ENCODE peak calls at places on chromosome 4, in six cellular contexts. N is effector memory CD4-positive, alpha-beta T cell; C is colonic mucosa; D is BJ; E is GM23248; L is uterus. H is an unnamed sample.

GRCh38 chr4:82376109-82376508 is 2.3 kb upstream of the HNRNPD start:
- DNase-seq in N (no peak), C (no peak), D (no peak), E (no peak), L (no peak), H (no peak)

GRCh38 chr4:52376107-52376704 is 282.9 kb downstream of the USP46 start:
- DNase-seq in N (no peak), C (peak; percentile 24), D (peak; percentile 4), E (peak; percentile 73), L (peak; percentile 21), H (no peak)

GRCh38 chr4:23320881-23321612 is 568.8 kb downstream of the PPARGC1A start:
- DNase-seq in N (no peak), C (no peak), D (no peak), E (no peak), L (no peak), H (no peak)

GRCh38 chr4:120052840-120053239 is 13.8 kb downstream of the MAD2L1 start:
- DNase-seq in N (no peak), C (peak; percentile 26), D (peak; percentile 16), E (peak; percentile 98), L (no peak), H (no peak)

GRCh38 chr4:85489273-85489672 is 14.3 kb downstream of the ARHGAP24 start:
- DNase-seq in N (no peak), C (no peak), D (no peak), E (peak; percentile 66), L (no peak), H (no peak)

GRCh38 chr4:38128478-38129451 is 168.6 kb downstream of the PTTG2 start:
- DNase-seq in N (peak; percentile 24), C (peak; percentile 49), D (no peak), E (peak; percentile 93), L (no peak), H (peak; percentile 51)

GRCh38 chr4:6239486-6239885 is 30.2 kb upstream of the WFS1 start:
- DNase-seq in N (no peak), C (no peak), D (no peak), E (no peak), L (no peak), H (no peak)

GRCh38 chr4:90209922-90210321 is 82.7 kb downstream of the CCSER1 start:
- DNase-seq in N (no peak), C (no peak), D (no peak), E (no peak), L (no peak), H (no peak)

GRCh38 chr4:95068818-95069478 is 311.2 kb downstream of the BMPR1B start:
- DNase-seq in N (no peak), C (no peak), D (no peak), E (no peak), L (no peak), H (no peak)

GRCh38 chr4:98620087-98620784 is 38.2 kb downstream of the TSPAN5 start:
- DNase-seq in N (no peak), C (no peak), D (no peak), E (no peak), L (no peak), H (no peak)

GRCh38 chr4:71460368-71460767 is 121.5 kb downstream of the SLC4A4 start:
- DNase-seq in N (no peak), C (peak; percentile 31), D (no peak), E (no peak), L (no peak), H (no peak)

GRCh38 chr4:174460684-174461083 is 61.6 kb downstream of the HPGD start:
- DNase-seq in N (no peak), C (no peak), D (no peak), E (no peak), L (no peak), H (no peak)

GRCh38 chr4:3699261-3699660 is 66.9 kb upstream of the ADRA2C start:
- DNase-seq in N (no peak), C (no peak), D (no peak), E (no peak), L (no peak), H (no peak)

GRCh38 chr4:169205146-169205806 is 65.5 kb downstream of the SH3RF1 start:
- DNase-seq in N (no peak), C (no peak), D (no peak), E (peak; percentile 42), L (no peak), H (no peak)

GRCh38 chr4:94253036-94253435 is 45.4 kb downstream of the SMARCAD1 start:
- DNase-seq in N (no peak), C (no peak), D (no peak), E (no peak), L (no peak), H (no peak)

GRCh38 chr4:112652216-112652615 is 15.3 kb downstream of the LARP7 start:
- DNase-seq in N (no peak), C (no peak), D (no peak), E (no peak), L (no peak), H (no peak)

GRCh38 chr4:155174668-155175067 is 33.8 kb upstream of the NPY2R start:
- DNase-seq in N (no peak), C (no peak), D (no peak), E (no peak), L (no peak), H (no peak)

GRCh38 chr4:140047781-140048180 is 106.2 kb downstream of the MAML3 start:
- DNase-seq in N (no peak), C (no peak), D (no peak), E (no peak), L (no peak), H (no peak)
- H3K27me3 ChIP-seq in N (no peaks in the 10 kb centered on the region), C (no peaks in the 10 kb centered on the region), D (no peaks in the 10 kb centered on the region), E (no peaks in the 10 kb centered on the region), L (no peaks in the 10 kb centered on the region), H (no peaks in the 10 kb centered on the region)

GRCh38 chr4:181498148-181498547 is 745.1 kb upstream of the TENM3 start:
- DNase-seq in N (no peak), C (no peak), D (no peak), E (no peak), L (no peak), H (no peak)
- H3K27me3 ChIP-seq in N (no peaks in the 10 kb centered on the region), C (no peaks in the 10 kb centered on the region), D (no peaks in the 10 kb centered on the region), E (no peaks in the 10 kb centered on the region), L (no peaks in the 10 kb centered on the region), H (no peaks in the 10 kb centered on the region)

GRCh38 chr4:1534076-1534872 is 128.0 kb upstream of the NKX1-1 start:
- DNase-seq in N (no peak), C (no peak), D (no peak), E (no peak), L (no peak), H (no peak)
- H3K27me3 ChIP-seq in N (peaks cover 10% of the 10 kb centered on the region), C (peaks cover 6% of the 10 kb centered on the region), D (peaks cover 16% of the 10 kb centered on the region), E (peaks cover 39% of the 10 kb centered on the region), L (peaks cover 8% of the 10 kb centered on the region), H (no peaks in the 10 kb centered on the region)

DNA sequence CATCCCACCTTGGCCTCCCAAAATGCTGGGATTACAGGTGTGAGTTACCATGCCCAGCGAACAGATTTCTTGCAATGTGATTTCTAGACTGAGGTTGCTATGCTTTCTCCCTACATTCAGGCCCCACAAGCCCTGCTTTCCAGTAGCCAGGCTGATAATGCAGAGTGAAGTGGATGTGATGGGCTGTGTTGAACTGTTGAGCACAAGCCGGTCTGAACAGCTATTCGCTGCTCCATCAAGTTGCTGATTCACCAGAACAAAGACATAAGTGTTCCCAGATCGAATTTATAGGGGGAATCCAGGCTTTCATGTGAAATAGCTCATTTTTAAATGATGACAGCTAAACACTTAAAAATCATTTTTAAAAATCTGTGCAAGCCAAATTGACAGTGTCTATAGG is 8.0 kb downstream of the NIPAL1 start:
- DNase-seq in N (no peak), C (no peak), D (no peak), E (no peak), L (no peak), H (no peak)
- H3K27me3 ChIP-seq in N (no peaks in the 10 kb centered on the region), C (no peaks in the 10 kb centered on the region), D (no peaks in the 10 kb centered on the region), E (no peaks in the 10 kb centered on the region), L (no peaks in the 10 kb centered on the region), H (no peaks in the 10 kb centered on the region)

DNA sequence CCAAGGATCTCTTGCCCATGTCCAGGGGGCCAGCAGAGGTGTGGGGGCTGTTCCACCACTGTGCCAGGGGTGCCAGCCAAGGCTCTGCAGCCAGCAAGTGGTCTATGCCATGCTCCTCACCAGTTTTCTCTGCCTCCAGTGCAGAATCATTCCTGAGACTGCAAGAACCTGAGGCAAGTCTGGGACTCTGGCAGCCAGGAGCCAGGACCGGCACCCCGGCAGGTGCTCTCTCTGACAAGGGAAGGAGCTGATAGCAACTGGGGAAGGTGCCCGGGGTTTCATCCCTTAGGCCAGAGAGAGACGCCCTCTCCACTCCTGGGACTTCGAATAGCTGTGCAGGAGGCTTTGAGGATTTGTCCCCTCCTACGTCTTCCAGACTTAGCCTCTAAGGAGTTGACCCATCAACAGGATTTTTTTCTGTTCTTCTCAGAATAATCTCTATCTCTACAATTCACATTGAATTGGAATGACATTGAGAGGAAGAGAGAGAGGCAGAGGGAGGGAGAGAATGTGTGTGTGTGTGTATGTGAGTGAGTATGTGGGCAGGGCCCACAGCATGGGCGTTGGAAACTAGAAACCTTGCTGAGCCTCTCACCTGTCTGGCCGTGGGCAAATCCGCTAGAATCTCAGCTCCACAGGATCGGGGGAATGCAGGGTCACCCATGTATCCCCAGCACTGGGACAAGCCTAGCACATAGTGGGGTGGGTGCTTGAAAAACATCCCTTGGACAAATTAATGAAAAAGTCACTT is 74.5 kb upstream of the AFAP1 start:
- DNase-seq in N (no peak), C (no peak), D (no peak), E (no peak), L (no peak), H (no peak)
- H3K27me3 ChIP-seq in N (no peaks in the 10 kb centered on the region), C (no peaks in the 10 kb centered on the region), D (peaks cover 20% of the 10 kb centered on the region), E (peaks cover 80% of the 10 kb centered on the region), L (no peaks in the 10 kb centered on the region), H (no peaks in the 10 kb centered on the region)

DNA sequence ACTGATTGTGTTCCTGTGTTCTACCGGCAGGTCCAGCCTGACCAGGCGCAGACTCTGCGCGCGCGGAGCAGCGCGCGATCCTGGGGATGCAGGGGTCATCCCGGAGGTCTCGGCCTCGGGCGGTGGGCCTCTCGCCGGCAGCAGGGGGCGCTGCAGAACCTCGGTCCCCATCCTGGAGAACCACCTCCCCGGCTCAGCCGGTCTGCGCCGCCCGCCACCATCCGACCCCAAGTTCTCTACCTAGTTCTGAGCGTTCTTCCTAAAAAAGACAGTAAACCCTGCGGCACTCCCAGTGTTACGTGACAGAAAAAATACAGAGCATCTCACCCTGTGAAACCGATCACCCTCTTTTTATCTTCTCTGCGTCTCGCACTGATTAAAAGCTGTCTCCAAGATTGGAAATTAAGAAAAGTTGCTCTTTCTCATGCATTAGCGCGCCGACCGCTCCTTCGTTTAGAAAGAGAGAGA is 1.6 kb downstream of the TRPC3 start:
- DNase-seq in N (peak; percentile 73), C (peak; percentile 87), D (peak; percentile 19), E (peak; percentile 65), L (peak; percentile 82), H (peak; percentile 73)
- H3K27me3 ChIP-seq in N (no peaks in the 10 kb centered on the region), C (peaks cover 18% of the 10 kb centered on the region), D (no peaks in the 10 kb centered on the region), E (peaks cover 76% of the 10 kb centered on the region), L (no peaks in the 10 kb centered on the region), H (no peaks in the 10 kb centered on the region)

GRCh38 chr4:54363037-54363436 is 133.9 kb downstream of the PDGFRA start:
- DNase-seq in N (no peak), C (no peak), D (no peak), E (no peak), L (no peak), H (no peak)

GRCh38 chr4:54359919-54360650 is 131.0 kb downstream of the PDGFRA start:
- DNase-seq in N (no peak), C (no peak), D (no peak), E (no peak), L (no peak), H (no peak)
- H3K27me3 ChIP-seq in N (no peaks in the 10 kb centered on the region), C (no peaks in the 10 kb centered on the region), D (peaks cover 9% of the 10 kb centered on the region), E (peaks cover 34% of the 10 kb centered on the region), L (no peaks in the 10 kb centered on the region), H (no peaks in the 10 kb centered on the region)

H was measured in CD8-positive, alpha-beta memory T cell.